ENCODE peak calls at places on chromosomes 16 and 17, in four cellular contexts. E is heart right ventricle, C is esophagus squamous epithelium, X is thoracic aorta. S is an unnamed sample.
A peak's percentile ranks its signal among the peaks of the same experiment; 100 is the strongest.

GRCh38 chr16:85856585-85856984 is 42.4 kb upstream of the IRF8 start:
- DNase-seq in E (no peak), X (no peak), C (no peak), S (no peak)

GRCh38 chr17:13362341-13363122 is 239.2 kb downstream of the HS3ST3A1 start:
- DNase-seq in X (no peak), E (no peak), C (no peak), S (no peak)

GRCh38 chr17:16040710-16041251 is 41.2 kb downstream of the TTC19 start:
- DNase-seq in E (no peak), X (no peak), C (no peak), S (no peak)

GRCh38 chr17:31318298-31319190 is 2.9 kb downstream of the EVI2A start:
- DNase-seq in C (no peak), E (peak; percentile 30), X (peak; percentile 4), S (no peak)

GRCh38 chr16:86508028-86508946 is 2.0 kb upstream of the FOXF1 start:
- DNase-seq in C (no peak), X (no peak), E (no peak), S (no peak)

GRCh38 chr16:77285676-77286075 is 86.5 kb downstream of the SYCE1L start:
- DNase-seq in E (no peak), C (no peak), X (no peak), S (no peak)

GRCh38 chr16:88374736-88375135 is 8.0 kb upstream of the ZNF469 start:
- DNase-seq in E (no peak), C (no peak), X (no peak), S (no peak)

GRCh38 chr17:78946131-78946530 is 20.9 kb upstream of the TIMP2 start:
- DNase-seq in C (no peak), X (no peak), E (no peak), S (no peak)

GRCh38 chr17:7443499-7444485 is 1.1 kb upstream of the CHRNB1 start:
- DNase-seq in C (no peak), X (no peak), E (no peak), S (no peak)

GRCh38 chr16:79173910-79174309 is 426.6 kb downstream of the MAF start:
- DNase-seq in C (no peak), X (no peak), E (no peak), S (no peak)

GRCh38 chr16:88432174-88432573 is 20.9 kb upstream of the ZFPM1 start:
- DNase-seq in C (no peak), E (no peak), X (no peak), S (no peak)

GRCh38 chr16:29684671-29685070 is 5.7 kb downstream of the QPRT start:
- DNase-seq in C (no peak), E (no peak), X (no peak), S (no peak)

GRCh38 chr16:17397499-17397891 is 73.3 kb downstream of the XYLT1 start:
- DNase-seq in E (no peak), X (no peak), C (no peak), S (no peak)

GRCh38 chr17:82062076-82062983 is 3.3 kb downstream of the DUS1L start:
- DNase-seq in E (no peak), X (no peak), C (no peak), S (no peak)

GRCh38 chr16:77611386-77611785 is 110.9 kb upstream of the NUDT7 start:
- DNase-seq in X (no peak), C (no peak), E (no peak), S (no peak)

GRCh38 chr17:64282753-64283080 is 19.7 kb upstream of the TEX2 start:
- DNase-seq in X (no peak), C (no peak), E (no peak), S (no peak)

DNA sequence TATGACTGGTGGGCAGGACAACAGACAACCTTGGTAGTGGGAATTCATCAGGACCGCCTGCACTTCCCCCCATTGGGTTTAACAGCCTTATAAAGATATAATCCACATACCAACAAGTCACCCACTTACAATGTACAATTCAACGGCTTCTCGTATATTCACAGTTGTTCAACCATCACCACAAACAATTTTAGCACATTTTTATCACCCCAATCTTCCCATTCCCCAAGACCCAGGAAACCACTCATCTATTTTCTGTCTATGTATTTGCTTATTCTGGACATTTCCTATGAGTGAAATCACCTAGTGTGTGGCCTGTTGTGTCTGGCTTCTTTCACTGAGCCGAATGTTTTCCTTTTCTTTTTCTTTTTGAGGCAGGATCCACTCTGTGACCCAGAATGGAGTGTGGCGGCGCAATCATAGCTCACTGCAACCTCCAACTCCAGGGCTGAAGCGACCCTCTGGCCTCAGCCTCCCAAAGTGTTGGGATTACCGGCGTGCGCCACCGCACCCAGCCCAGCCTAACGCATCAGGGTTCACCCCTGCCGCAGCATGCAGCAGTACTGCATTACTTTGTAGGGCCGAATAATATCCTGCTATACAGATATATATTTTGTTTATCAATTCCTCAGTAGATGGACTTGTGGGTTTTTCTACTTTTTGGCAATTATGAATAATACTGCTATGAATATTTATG is 10.9 kb downstream of the ANKS3 start:
- DNase-seq in X (no peak), C (no peak), E (no peak), S (no peak)
- H3K27ac ChIP-seq in X (peak overlapping the region; percentile 70), C (no peak overlapping the region), E (no peak overlapping the region), S (no peak overlapping the region)

GRCh38 chr16:67718668-67719047 is 458 bp downstream of the GFOD2 start:
- DNase-seq in E (no peak), X (no peak), C (no peak), S (no peak)
- H3K27ac ChIP-seq in E (peak overlapping the region; percentile 90), X (no peak overlapping the region), C (peak overlapping the region; percentile 74), S (no peak overlapping the region)

DNA sequence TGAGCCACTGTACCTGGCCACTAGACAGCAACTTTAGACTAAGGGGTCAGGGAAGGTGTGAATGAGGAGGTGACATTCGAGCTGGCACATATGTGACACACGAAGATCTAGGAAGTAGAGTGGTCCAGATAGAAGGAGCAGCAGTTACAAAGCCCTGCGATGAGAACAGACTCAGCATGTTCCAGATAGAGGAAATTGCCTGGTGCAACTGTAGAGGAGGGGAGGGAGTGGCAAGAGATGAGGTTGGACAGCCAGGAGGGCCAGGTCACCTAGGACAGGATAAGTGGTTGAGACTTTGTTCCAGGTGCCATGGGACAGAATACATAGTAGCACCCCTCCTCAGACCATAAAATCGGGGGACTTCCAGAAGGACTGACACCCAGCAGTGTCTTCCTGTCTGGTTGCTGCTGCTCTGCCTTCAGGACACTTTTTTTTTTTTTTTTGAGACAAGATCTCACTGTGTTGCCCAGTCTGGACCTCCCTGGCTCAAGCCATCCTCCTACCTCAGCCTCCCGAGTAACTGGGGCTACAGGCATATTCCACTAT is 11.0 kb upstream of the CENPT start:
- DNase-seq in E (no peak), X (no peak), C (no peak), S (no peak)
- H3K27ac ChIP-seq in E (peak overlapping the region; percentile 83), X (peak overlapping the region; percentile 72), C (peak overlapping the region; percentile 77), S (peak overlapping the region; percentile 69)

GRCh38 chr17:27746881-27747280 is 53.4 kb downstream of the NOS2 start:
- DNase-seq in X (no peak), E (no peak), C (no peak), S (no peak)

GRCh38 chr17:27741971-27742370 is 58.4 kb downstream of the NOS2 start:
- DNase-seq in X (no peak), C (no peak), E (no peak), S (no peak)

GRCh38 chr17:27743288-27743885 is 56.9 kb downstream of the NOS2 start:
- DNase-seq in E (no peak), C (no peak), X (no peak), S (no peak)

GRCh38 chr17:27741361-27741861 is 58.9 kb downstream of the NOS2 start:
- DNase-seq in X (no peak), E (no peak), C (no peak), S (no peak)
- H3K27ac ChIP-seq in X (no peak overlapping the region), E (no peak overlapping the region), C (no peak overlapping the region), S (no peak overlapping the region)

GRCh38 chr17:10019941-10020403 is 114.9 kb upstream of the RCVRN start:
- DNase-seq in X (no peak), E (no peak), C (no peak), S (no peak)
- H3K27ac ChIP-seq in X (no peak overlapping the region), E (no peak overlapping the region), C (no peak overlapping the region), S (no peak overlapping the region)

DNA sequence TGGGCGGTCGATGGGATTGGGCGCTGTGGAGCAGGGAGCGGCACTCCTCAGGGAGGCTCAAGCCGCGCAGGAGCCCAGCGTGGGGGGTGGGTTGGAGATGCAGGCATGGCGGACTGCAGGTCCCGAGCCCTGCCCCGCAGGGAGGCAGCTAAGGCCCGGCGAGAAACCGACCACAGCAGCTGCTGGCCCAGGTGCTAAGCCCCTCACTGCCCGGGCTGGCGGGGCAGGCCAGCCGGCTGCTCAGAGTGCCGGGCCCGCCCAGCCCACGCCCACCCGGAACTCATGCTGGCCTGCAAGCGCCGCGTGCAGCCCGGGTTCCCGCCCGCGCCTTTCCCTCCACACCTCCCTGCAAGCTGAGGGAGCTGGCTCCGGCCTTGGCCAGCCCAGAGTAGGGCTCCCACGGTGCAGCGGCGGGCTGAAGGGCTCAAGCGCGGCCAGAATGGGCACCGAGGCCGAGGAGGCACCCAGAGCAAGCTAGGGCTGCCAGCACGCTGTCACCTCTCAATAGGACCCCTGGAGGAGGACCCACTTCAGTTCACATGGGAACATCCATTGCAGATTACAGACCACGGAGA is 20.5 kb upstream of the METTL16 start:
- DNase-seq in E (no peak), C (no peak), X (no peak), S (no peak)
- H3K27ac ChIP-seq in E (no peak overlapping the region), C (no peak overlapping the region), X (no peak overlapping the region), S (no peak overlapping the region)

S was measured in PC-9.